ENCODE peak calls at places on chromosomes 4 and X, in five cellular contexts. F is hepatocyte; Y is left ventricle myocardium inferior; M is CD8-positive, alpha-beta T cell; D is naive thymus-derived CD4-positive, alpha-beta T cell. I is an unnamed sample.

GRCh38 chr4:138341739-138342415 is 99.7 kb upstream of the SLC7A11 start:
- DNase-seq in F (no peak), Y (no peak), M (no peak), D (no peak), I (no peak)

GRCh38 chrX:41653125-41653524 is 35.6 kb upstream of the GPR34 start:
- DNase-seq in F (no peak), Y (no peak), M (no peak), D (no peak), I (no peak)

GRCh38 chr4:120682981-120683380 is 239.5 kb downstream of the PRDM5 start:
- DNase-seq in F (no peak), Y (no peak), M (no peak), D (no peak), I (no peak)

GRCh38 chr4:124803641-124804040 is 91.1 kb upstream of the ANKRD50 start:
- DNase-seq in F (no peak), Y (no peak), M (no peak), D (no peak), I (no peak)

GRCh38 chr4:90575371-90575770 is 448.2 kb downstream of the CCSER1 start:
- DNase-seq in F (no peak), Y (no peak), M (no peak), D (no peak), I (no peak)

GRCh38 chr4:166315721-166316467 is 442.9 kb downstream of the TLL1 start:
- DNase-seq in F (no peak), Y (no peak), M (no peak), D (no peak), I (no peak)

GRCh38 chr4:128358903-128359260 is 71.3 kb upstream of the PGRMC2 start:
- DNase-seq in F (no peak), Y (no peak), M (no peak), D (no peak), I (no peak)

GRCh38 chr4:82371398-82371972 is 2.3 kb downstream of the HNRNPD start:
- DNase-seq in F (no peak), Y (no peak), M (no peak), D (no peak), I (no peak)

GRCh38 chr4:57691370-57691769 is 581.2 kb upstream of the IGFBP7 start:
- DNase-seq in F (no peak), Y (no peak), M (no peak), D (no peak), I (no peak)

GRCh38 chrX:101450951-101451350 is 34.3 kb upstream of the ARMCX4 start:
- DNase-seq in F (peak; percentile 29), Y (peak; percentile 41), M (no peak), D (no peak), I (no peak)

GRCh38 chrX:153948847-153949819 is 4.7 kb upstream of the RENBP start:
- DNase-seq in F (no peak), Y (no peak), M (no peak), D (no peak), I (no peak)

GRCh38 chr4:73816814-73817213 is 19.7 kb upstream of the CXCL6 start:
- DNase-seq in F (no peak), Y (no peak), M (no peak), D (no peak), I (no peak)

GRCh38 chr4:152937535-152938236 is 1.6 kb downstream of the FHDC1 start:
- DNase-seq in F (peak; percentile 77), Y (peak; percentile 37), M (no peak), D (peak; percentile 37), I (peak; percentile 39)

GRCh38 chr4:36138221-36138620 is 106.1 kb downstream of the ARAP2 start:
- DNase-seq in F (no peak), Y (no peak), M (no peak), D (no peak), I (no peak)

GRCh38 chrX:84046403-84046984 is 141.5 kb downstream of the RPS6KA6 start:
- DNase-seq in F (peak; percentile 26), Y (no peak), M (peak; percentile 7), D (no peak), I (no peak)

GRCh38 chr4:121913667-121914066 is 38.2 kb downstream of the TRPC3 start:
- DNase-seq in F (no peak), Y (no peak), M (no peak), D (no peak), I (no peak)

GRCh38 chr4:81807927-81808672 is 336.4 kb upstream of the RASGEF1B start:
- DNase-seq in F (no peak), Y (no peak), M (peak; percentile 27), D (no peak), I (no peak)

GRCh38 chrX:65528705-65529340 is 5.8 kb downstream of the LAS1L start:
- DNase-seq in F (peak; percentile 48), Y (no peak), M (peak; percentile 25), D (peak; percentile 46), I (peak; percentile 70)

GRCh38 chr4:173415092-173415491 is 16.2 kb upstream of the SCRG1 start:
- DNase-seq in F (no peak), Y (no peak), M (no peak), D (no peak), I (no peak)

GRCh38 chr4:100317032-100317864 is 127.0 kb upstream of the DDIT4L start:
- DNase-seq in F (no peak), Y (no peak), M (no peak), D (no peak), I (no peak)

GRCh38 chrX:140090800-140091275 is 125.5 kb upstream of the CXorf66 start:
- DNase-seq in F (no peak), Y (no peak), M (no peak), D (no peak), I (no peak)

GRCh38 chr4:105666693-105667092 is 41.8 kb downstream of the INTS12 start:
- DNase-seq in F (peak; percentile 52), Y (no peak), M (no peak), D (no peak), I (no peak)

GRCh38 chr4:96603635-96604034 is 763.7 kb downstream of the PDHA2 start:
- DNase-seq in F (no peak), Y (no peak), M (no peak), D (no peak), I (no peak)

GRCh38 chr4:78534286-78534955 is 17.1 kb upstream of the ANXA3 start:
- DNase-seq in F (no peak), Y (no peak), M (no peak), D (no peak), I (no peak)

GRCh38 chr4:156799121-156799589 is 172.4 kb downstream of the PDGFC start:
- DNase-seq in F (no peak), Y (no peak), M (no peak), D (no peak), I (no peak)

GRCh38 chr4:38804654-38805295 is at the start of gene TLR1:
- DNase-seq in F (peak; percentile 46), Y (no peak), M (no peak), D (no peak), I (no peak)

DNA sequence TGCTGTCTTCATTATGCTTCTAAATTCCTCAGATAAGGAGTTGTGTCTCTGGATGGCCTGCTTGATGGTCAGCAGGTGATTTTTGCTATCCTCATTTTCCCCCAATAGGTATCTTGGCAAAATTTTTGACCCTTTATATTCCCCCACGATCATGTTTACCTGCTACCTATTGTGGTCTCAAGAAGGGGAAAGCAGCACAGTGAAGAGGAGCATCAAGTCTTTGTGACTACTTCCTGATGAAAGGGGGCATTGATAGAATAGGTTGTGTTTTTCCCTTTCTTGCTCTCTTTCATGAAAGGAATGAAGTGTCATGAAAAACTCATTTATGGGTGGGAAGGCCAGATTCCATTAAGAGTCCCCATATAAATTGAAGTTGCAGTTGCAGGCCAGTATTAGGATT is 153.8 kb downstream of the KLF8 start:
- DNase-seq in F (no peak), Y (no peak), M (no peak), D (no peak), I (no peak)
- H3K4me3 ChIP-seq in F (no peak overlapping the region), Y (no peak overlapping the region), M (peak overlapping the region; percentile 50), D (peak overlapping the region; percentile 38), I (no peak overlapping the region)

GRCh38 chrX:77689376-77689775 is 96.6 kb downstream of the ATRX start:
- DNase-seq in F (no peak), Y (no peak), M (no peak), D (no peak), I (no peak)

GRCh38 chrX:77698242-77698641 is 87.8 kb downstream of the ATRX start:
- DNase-seq in F (no peak), Y (no peak), M (no peak), D (no peak), I (no peak)

GRCh38 chrX:77691916-77692315 is 94.1 kb downstream of the ATRX start:
- DNase-seq in F (no peak), Y (no peak), M (no peak), D (no peak), I (no peak)

GRCh38 chrX:77693594-77693993 is 92.4 kb downstream of the ATRX start:
- DNase-seq in F (no peak), Y (no peak), M (no peak), D (no peak), I (no peak)

DNA sequence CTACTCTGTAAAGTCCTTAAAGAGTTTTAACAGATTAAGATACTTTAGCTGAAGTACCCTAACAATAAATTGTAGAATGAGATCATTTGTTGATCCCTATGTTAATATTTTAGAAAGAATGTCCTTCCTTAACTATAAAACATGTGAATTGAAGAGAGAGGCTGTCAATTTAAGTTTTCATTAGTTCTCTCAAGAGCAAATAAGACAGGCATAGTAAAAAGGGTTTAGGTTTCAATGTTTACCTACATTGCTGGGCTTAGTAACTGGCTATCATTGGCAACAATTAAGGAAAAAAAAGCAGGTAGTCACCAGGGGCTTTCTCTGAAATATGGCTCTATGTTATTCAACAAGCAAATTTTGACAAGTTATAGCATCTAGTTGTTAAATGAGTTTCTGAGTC is 91.5 kb downstream of the ATRX start:
- DNase-seq in F (no peak), Y (no peak), M (no peak), D (no peak), I (no peak)
- H3K4me3 ChIP-seq in F (no peak overlapping the region), Y (no peak overlapping the region), M (no peak overlapping the region), D (no peak overlapping the region), I (no peak overlapping the region)

GRCh38 chr4:686371-687040 is 2.4 kb downstream of the SLC49A3 start:
- DNase-seq in F (no peak), Y (no peak), M (no peak), D (no peak), I (peak; percentile 65)

GRCh38 chr4:687048-687974 is 1.6 kb downstream of the SLC49A3 start:
- DNase-seq in F (peak; percentile 92), Y (peak; percentile 92), M (no peak), D (no peak), I (peak; percentile 97)

GRCh38 chr4:688695-689497 is at the start of gene SLC49A3:
- DNase-seq in F (peak; percentile 53), Y (peak; percentile 52), M (no peak), D (no peak), I (no peak)

GRCh38 chr4:689498-690122 is 659 bp upstream of the SLC49A3 start:
- DNase-seq in F (no peak), Y (no peak), M (no peak), D (no peak), I (no peak)

GRCh38 chr4:687975-688694 is 816 bp downstream of the SLC49A3 start:
- DNase-seq in F (no peak), Y (no peak), M (no peak), D (no peak), I (peak; percentile 62)
- H3K4me3 ChIP-seq in F (no peak overlapping the region), Y (peak overlapping the region; percentile 74), M (no peak overlapping the region), D (no peak overlapping the region), I (peak overlapping the region; percentile 66)

DNA sequence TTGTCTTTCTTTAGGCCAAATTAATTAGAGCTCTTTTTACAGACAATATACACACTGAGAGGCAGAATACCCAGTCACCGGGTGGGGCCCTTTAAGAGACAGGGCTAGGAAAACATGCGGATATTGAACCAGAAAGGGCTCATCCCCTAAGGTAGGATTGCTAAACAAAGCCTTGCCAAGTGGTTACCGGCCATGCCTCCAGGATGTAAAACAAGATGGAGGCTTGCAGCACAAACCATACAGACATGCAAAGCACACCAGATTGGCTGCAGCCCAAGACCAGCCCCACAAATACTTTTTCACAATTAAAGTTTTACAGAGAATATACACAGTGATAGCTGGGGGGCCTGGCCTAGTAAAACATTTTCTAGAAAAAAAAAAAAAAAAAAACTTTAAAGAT is 210.0 kb downstream of the KLHL4 start:
- DNase-seq in F (no peak), Y (no peak), M (no peak), D (no peak), I (no peak)
- H3K4me3 ChIP-seq in F (no peak overlapping the region), Y (no peak overlapping the region), M (no peak overlapping the region), D (no peak overlapping the region), I (no peak overlapping the region)